ENCODE peak calls at places on chromosomes 3 and 15, in six cellular contexts. N is heart right ventricle, Z is ELF-1, K is fibroblast of villous mesenchyme, H is transverse colon, D is cardiac fibroblast. J is an unnamed sample.

GRCh38 chr15:94582368-94582767 is 351.0 kb downstream of the MCTP2 start:
- DNase-seq in N (no peak), Z (peak), K (peak), H (no peak), D (no peak), J (no peak)

GRCh38 chr3:190076601-190077444 is 43.9 kb downstream of the P3H2 start:
- DNase-seq in N (no peak), Z (peak), K (peak), H (no peak), D (peak), J (no peak)

GRCh38 chr15:47410243-47410642 is 307.1 kb upstream of the SEMA6D start:
- DNase-seq in N (no peak), Z (no peak), K (no peak), H (no peak), D (no peak), J (no peak)

GRCh38 chr3:188683032-188683491 is 488.7 kb upstream of the TPRG1 start:
- DNase-seq in N (no peak), Z (no peak), K (peak), H (no peak), D (peak), J (no peak)

GRCh38 chr3:45464336-45464809 is 76.0 kb downstream of the LARS2 start:
- DNase-seq in N (no peak), Z (peak), K (peak), H (peak), D (peak), J (no peak)

GRCh38 chr15:77819841-77820728 is 187.4 kb upstream of the LINGO1 start:
- DNase-seq in N (no peak), Z (peak), K (no peak), H (peak), D (peak), J (no peak)

GRCh38 chr15:80179025-80179759 is 26.4 kb downstream of the FAH start:
- DNase-seq in N (no peak), Z (no peak), K (peak), H (no peak), D (peak), J (no peak)

GRCh38 chr3:112786002-112786590 is 60.6 kb downstream of the CD200R1L start:
- DNase-seq in N (no peak), Z (no peak), K (peak), H (no peak), D (no peak), J (no peak)

GRCh38 chr3:129417354-129417753 is 11.1 kb downstream of the EFCAB12 start:
- DNase-seq in N (no peak), Z (no peak), K (peak), H (no peak), D (peak), J (no peak)

GRCh38 chr3:152126260-152126659 is 142.5 kb upstream of the MBNL1 start:
- DNase-seq in N (no peak), Z (no peak), K (peak), H (no peak), D (peak), J (no peak)

GRCh38 chr15:27463699-27464098 is 492.7 kb downstream of the GABRG3 start:
- DNase-seq in N (no peak), Z (no peak), K (no peak), H (no peak), D (no peak), J (no peak)

GRCh38 chr15:90496791-90497190 is 32.9 kb upstream of the CRTC3 start:
- DNase-seq in N (no peak), Z (no peak), K (no peak), H (no peak), D (no peak), J (peak)

GRCh38 chr15:77496710-77497107 is 76.0 kb downstream of the HMG20A start:
- DNase-seq in N (peak), Z (peak), K (peak), H (peak), D (peak), J (peak)

GRCh38 chr15:27353837-27354236 is 382.9 kb downstream of the GABRG3 start:
- DNase-seq in N (no peak), Z (peak), K (no peak), H (no peak), D (peak), J (peak)

GRCh38 chr3:126005951-126006350 is 37.0 kb downstream of the ROPN1B start:
- DNase-seq in N (no peak), Z (no peak), K (peak), H (no peak), D (peak), J (no peak)

GRCh38 chr3:196712514-196713413 is 587 bp downstream of the PIGX start:
- DNase-seq in N (peak), Z (peak), K (peak), H (peak), D (peak), J (peak)

GRCh38 chr3:38477057-38477820 is 18.9 kb upstream of the EXOG start:
- DNase-seq in N (no peak), Z (no peak), K (no peak), H (no peak), D (no peak), J (no peak)

GRCh38 chr3:71559578-71560162 is 23.9 kb downstream of the FOXP1 start:
- DNase-seq in N (no peak), Z (no peak), K (no peak), H (no peak), D (no peak), J (no peak)

GRCh38 chr3:24867783-24868182 is 373.1 kb upstream of the THRB start:
- DNase-seq in N (no peak), Z (no peak), K (no peak), H (no peak), D (no peak), J (no peak)

GRCh38 chr3:22594990-22595389 is 608.1 kb upstream of the UBE2E2 start:
- DNase-seq in N (no peak), Z (no peak), K (no peak), H (no peak), D (no peak), J (no peak)

GRCh38 chr3:169085827-169086226 is 577.7 kb downstream of the MECOM start:
- DNase-seq in N (no peak), Z (peak), K (peak), H (no peak), D (peak), J (no peak)

GRCh38 chr15:49164865-49165264 is 5.2 kb upstream of the GALK2 start:
- DNase-seq in N (no peak), Z (no peak), K (no peak), H (no peak), D (no peak), J (no peak)

GRCh38 chr3:134369231-134369741 is 5.0 kb downstream of the AMOTL2 start:
- DNase-seq in N (no peak), Z (peak), K (peak), H (no peak), D (peak), J (no peak)

GRCh38 chr3:102481050-102481449 is 46.2 kb downstream of the ZPLD1 start:
- DNase-seq in N (no peak), Z (no peak), K (no peak), H (no peak), D (no peak), J (no peak)

GRCh38 chr3:30728143-30728542 is 121.7 kb downstream of the TGFBR2 start:
- DNase-seq in N (no peak), Z (no peak), K (no peak), H (no peak), D (no peak), J (no peak)

GRCh38 chr15:101551696-101552591 is 62.4 kb upstream of the PCSK6 start:
- DNase-seq in N (no peak), Z (no peak), K (no peak), H (no peak), D (no peak), J (no peak)

GRCh38 chr15:52106641-52107040 is 5.9 kb downstream of the BCL2L10 start:
- DNase-seq in N (no peak), Z (no peak), K (no peak), H (no peak), D (no peak), J (no peak)

GRCh38 chr3:31356941-31357340 is 175.8 kb upstream of the STT3B start:
- DNase-seq in N (no peak), Z (peak), K (no peak), H (no peak), D (peak), J (no peak)

GRCh38 chr3:124812291-124813265 is 74.6 kb downstream of the ITGB5 start:
- DNase-seq in N (peak), Z (no peak), K (peak), H (peak), D (peak), J (peak)

GRCh38 chr3:195015021-195015420 is 255.9 kb downstream of the XXYLT1 start:
- DNase-seq in N (no peak), Z (no peak), K (peak), H (no peak), D (peak), J (no peak)

GRCh38 chr3:43953814-43954241 is 263.1 kb downstream of the ABHD5 start:
- DNase-seq in N (no peak), Z (no peak), K (peak), H (no peak), D (peak), J (no peak)

J was measured in NCI-H2171.